ENCODE peak calls at places on chromosomes 5 and 9, in nine cellular contexts. F, Z, L, O, C, Y, I, E and A are unnamed samples. For H3K9me3, the result is how much of the 10 kb centered on the place peaks cover.

GRCh38 chr5:180804129-180804601 is 1.6 kb upstream of the MGAT1 start:
- DNase-seq in F (no peak), Z (no peak), L (no peak), O (no peak), C (no peak), Y (no peak), I (no peak), E (no peak), A (no peak)

GRCh38 chr5:111144352-111144930 is 52.3 kb downstream of the WDR36 start:
- DNase-seq in F (no peak), Z (no peak), L (no peak), O (no peak), C (no peak), Y (peak), I (peak), E (no peak), A (no peak)

GRCh38 chr9:127769985-127770904 is 8.2 kb downstream of the SH2D3C start:
- DNase-seq in F (no peak), Z (no peak), L (no peak), O (no peak), C (no peak), Y (peak), I (no peak), E (no peak), A (no peak)

GRCh38 chr9:104779334-104779733 is 15.4 kb downstream of the NIPSNAP3B start:
- DNase-seq in F (no peak), Z (no peak), L (no peak), O (no peak), C (no peak), Y (no peak), I (no peak), E (no peak), A (no peak)

GRCh38 chr5:154518438-154518867 is 40.4 kb upstream of the HAND1 start:
- DNase-seq in F (no peak), Z (no peak), L (no peak), O (no peak), C (no peak), Y (no peak), I (no peak), E (no peak), A (peak)

GRCh38 chr9:110975969-110976368 is 62.3 kb downstream of the LPAR1 start:
- DNase-seq in F (no peak), Z (no peak), L (no peak), O (no peak), C (no peak), Y (peak), I (no peak), E (no peak), A (no peak)

GRCh38 chr5:33539192-33539591 is 98.4 kb downstream of the TARS1 start:
- DNase-seq in F (no peak), Z (no peak), L (no peak), O (no peak), C (no peak), Y (no peak), I (no peak), E (no peak), A (no peak)

GRCh38 chr9:35660966-35661413 is 2.9 kb downstream of the CCDC107 start:
- DNase-seq in F (peak), Z (no peak), L (no peak), O (no peak), C (no peak), Y (peak), I (peak), E (no peak), A (no peak)

GRCh38 chr9:7266911-7267555 is 509.3 kb downstream of the KDM4C start:
- DNase-seq in F (peak), Z (no peak), L (no peak), O (no peak), C (no peak), Y (no peak), I (no peak), E (no peak), A (no peak)

GRCh38 chr5:144370273-144370672 is 199.6 kb downstream of the KCTD16 start:
- DNase-seq in F (no peak), Z (no peak), L (no peak), O (no peak), C (no peak), Y (no peak), I (no peak), E (no peak), A (no peak)

GRCh38 chr5:136907371-136907770 is 542.0 kb upstream of the TRPC7 start:
- DNase-seq in F (no peak), Z (no peak), L (no peak), O (no peak), C (no peak), Y (no peak), I (no peak), E (no peak), A (no peak)

GRCh38 chr5:139710370-139711066 is 62.4 kb downstream of the CXXC5 start:
- DNase-seq in F (peak), Z (peak), L (peak), O (no peak), C (peak), Y (peak), I (peak), E (peak), A (peak)

GRCh38 chr5:181173027-181173419 is 25.6 kb downstream of the OR2V2 start:
- DNase-seq in F (no peak), Z (no peak), L (no peak), O (no peak), C (no peak), Y (no peak), I (no peak), E (no peak), A (no peak)

GRCh38 chr9:72539824-72540347 is 18.5 kb downstream of the TMC1 start:
- DNase-seq in F (no peak), Z (no peak), L (no peak), O (no peak), C (no peak), Y (no peak), I (no peak), E (no peak), A (no peak)

GRCh38 chr5:174342696-174343095 is 297.2 kb downstream of the NSG2 start:
- DNase-seq in F (no peak), Z (no peak), L (no peak), O (no peak), C (no peak), Y (no peak), I (no peak), E (no peak), A (no peak)

GRCh38 chr5:144004146-144004545 is 166.3 kb downstream of the YIPF5 start:
- DNase-seq in F (no peak), Z (no peak), L (no peak), O (no peak), C (no peak), Y (no peak), I (no peak), E (no peak), A (no peak)

GRCh38 chr9:137438591-137439157 is 2.5 kb downstream of the ENTPD8 start:
- DNase-seq in F (no peak), Z (no peak), L (peak), O (no peak), C (no peak), Y (no peak), I (no peak), E (no peak), A (peak)

GRCh38 chr9:23380821-23381220 is 445.2 kb downstream of the ELAVL2 start:
- DNase-seq in F (no peak), Z (no peak), L (no peak), O (no peak), C (no peak), Y (no peak), I (no peak), E (no peak), A (no peak)
- H3K9me3 ChIP-seq in F (under half), Z (under half), L (under half), O (under half), C (under half), Y (under half), I (under half), E (under half), A (under half)

DNA sequence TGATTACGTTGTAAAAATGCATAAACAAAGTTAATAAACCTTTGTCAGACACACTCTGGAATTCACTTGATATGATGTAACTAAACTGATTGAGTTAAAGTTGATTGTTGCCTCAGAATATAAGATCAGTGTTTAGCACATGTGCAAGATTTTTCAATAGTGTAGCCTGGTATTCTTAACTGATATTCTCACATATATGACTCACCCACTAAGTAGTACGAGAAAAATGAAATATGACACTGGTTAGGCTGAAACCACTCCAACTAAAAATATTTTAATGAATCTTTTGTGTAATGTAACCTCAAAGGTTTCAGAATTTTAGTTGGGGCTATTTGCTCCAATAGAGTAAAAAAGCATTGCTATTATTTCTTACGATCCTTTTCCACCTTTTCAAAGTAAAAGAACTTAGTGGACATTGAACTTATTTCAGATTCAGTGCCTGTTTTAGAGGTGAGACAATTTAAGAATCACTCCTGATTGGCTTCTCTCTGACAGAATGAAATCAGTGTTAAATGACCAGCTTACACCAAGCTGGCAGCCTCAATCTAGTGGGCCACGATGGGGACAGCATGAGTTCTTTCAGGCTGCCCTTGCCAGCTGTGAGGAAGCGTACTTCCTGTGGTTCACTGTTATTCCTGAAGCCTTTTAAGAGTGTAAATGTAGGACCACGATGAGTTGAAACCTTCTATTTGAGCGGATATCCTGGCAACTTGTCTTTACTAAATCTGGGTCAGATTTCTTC is 277.3 kb upstream of the CDH9 start:
- DNase-seq in F (no peak), Z (no peak), L (no peak), O (no peak), C (no peak), Y (peak), I (peak), E (peak), A (no peak)
- H3K9me3 ChIP-seq in F (under half), Z (under half), L (under half), O (under half), C (under half), Y (under half), I (under half), E (under half), A (under half)

GRCh38 chr9:135119496-135120064 is 32.1 kb downstream of the OLFM1 start:
- DNase-seq in F (no peak), Z (no peak), L (peak), O (no peak), C (no peak), Y (no peak), I (no peak), E (no peak), A (peak)
- H3K9me3 ChIP-seq in F (under half), Z (under half), L (under half), O (under half), C (under half), Y (under half), I (under half), E (under half), A (under half)

GRCh38 chr5:2254404-2254803 is 371.7 kb upstream of the IRX4 start:
- DNase-seq in F (no peak), Z (no peak), L (no peak), O (no peak), C (no peak), Y (no peak), I (no peak), E (no peak), A (no peak)
- H3K9me3 ChIP-seq in F (under half), Z (under half), L (under half), O (under half), C (under half), Y (under half), I (under half), E (under half), A (under half)

GRCh38 chr5:141272906-141273305 is 27.7 kb downstream of the PCDHB15 start:
- DNase-seq in F (no peak), Z (no peak), L (no peak), O (no peak), C (no peak), Y (no peak), I (no peak), E (no peak), A (no peak)
- H3K9me3 ChIP-seq in F (under half), Z (under half), L (half or more), O (under half), C (under half), Y (under half), I (half or more), E (under half), A (half or more)

DNA sequence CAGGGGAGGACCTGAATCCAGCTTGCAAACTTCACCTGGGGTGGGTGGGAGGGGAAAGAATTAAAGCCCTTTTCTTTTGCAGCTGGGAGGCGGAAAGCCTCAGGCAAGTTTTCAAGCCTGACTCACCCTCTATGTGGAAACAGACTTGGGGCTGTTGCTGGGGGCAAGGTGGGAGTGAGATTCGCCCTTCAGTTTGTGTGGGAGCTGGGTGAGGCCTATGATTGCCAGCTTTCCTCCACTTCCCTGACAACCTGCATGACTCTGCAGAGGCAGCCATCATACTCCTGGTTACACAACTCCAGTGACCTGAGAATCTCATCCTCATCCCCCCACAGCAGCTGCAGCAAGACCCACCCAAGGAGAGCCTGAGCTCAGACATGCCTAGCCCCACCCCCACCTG is 43.2 kb upstream of the SREK1 start:
- DNase-seq in F (no peak), Z (no peak), L (no peak), O (no peak), C (no peak), Y (no peak), I (no peak), E (no peak), A (no peak)
- H3K9me3 ChIP-seq in F (under half), Z (under half), L (under half), O (under half), C (under half), Y (under half), I (half or more), E (under half), A (under half)